ENCODE peak calls at places on chromosomes 4 and X, in six cellular contexts. A, G, L, T, D and B are unnamed samples.

GRCh38 chrX:87900320-87900908 is 382.8 kb downstream of the KLHL4 start:
- DNase-seq in A (no peak), G (no peak), L (peak; percentile 8), T (no peak), D (no peak), B (no peak)

GRCh38 chr4:39319678-39320077 is 46.5 kb downstream of the RFC1 start:
- DNase-seq in A (no peak), G (no peak), L (peak; percentile 53), T (no peak), D (peak; percentile 17), B (no peak)

GRCh38 chr4:23728393-23728792 is 161.5 kb downstream of the PPARGC1A start:
- DNase-seq in A (no peak), G (no peak), L (no peak), T (no peak), D (no peak), B (no peak)

GRCh38 chr4:79632114-79632513 is 224.1 kb upstream of the GK2 start:
- DNase-seq in A (no peak), G (no peak), L (no peak), T (no peak), D (no peak), B (no peak)

GRCh38 chr4:107167051-107167450 is 130.9 kb upstream of the DKK2 start:
- DNase-seq in A (no peak), G (no peak), L (no peak), T (no peak), D (no peak), B (no peak)

GRCh38 chr4:144189121-144189520 is 48.6 kb upstream of the GYPA start:
- DNase-seq in A (no peak), G (no peak), L (no peak), T (no peak), D (no peak), B (no peak)

GRCh38 chr4:633406-633805 is 8.0 kb downstream of the PDE6B start:
- DNase-seq in A (no peak), G (no peak), L (no peak), T (peak; percentile 37), D (no peak), B (no peak)

GRCh38 chr4:184421558-184422155 is 52.7 kb downstream of the IRF2 start:
- DNase-seq in A (no peak), G (no peak), L (no peak), T (no peak), D (no peak), B (no peak)

GRCh38 chr4:84966382-84967291 is at the start of gene WDFY3:
- DNase-seq in A (peak; percentile 84), G (peak; percentile 92), L (peak; percentile 83), T (peak; percentile 93), D (peak; percentile 65), B (peak; percentile 81)

GRCh38 chr4:185730387-185730786 is 81.6 kb downstream of the SORBS2 start:
- DNase-seq in A (no peak), G (no peak), L (peak; percentile 6), T (no peak), D (no peak), B (peak; percentile 45)

GRCh38 chr4:56728512-56728911 is 47.4 kb upstream of the HOPX start:
- DNase-seq in A (peak; percentile 61), G (peak; percentile 71), L (peak; percentile 11), T (peak; percentile 79), D (no peak), B (peak; percentile 20)

GRCh38 chr4:15771419-15772058 is 6.6 kb upstream of the CD38 start:
- DNase-seq in A (no peak), G (no peak), L (no peak), T (no peak), D (no peak), B (no peak)

GRCh38 chr4:139815646-139816601 is 150.3 kb downstream of the MGST2 start:
- DNase-seq in A (peak; percentile 32), G (no peak), L (peak; percentile 4), T (no peak), D (no peak), B (peak; percentile 77)

GRCh38 chr4:105630670-105631655 is 77.5 kb downstream of the INTS12 start:
- DNase-seq in A (no peak), G (no peak), L (no peak), T (no peak), D (no peak), B (no peak)

GRCh38 chr4:120924931-120925330 is 2.4 kb upstream of the PRDM5 start:
- DNase-seq in A (no peak), G (no peak), L (no peak), T (no peak), D (no peak), B (no peak)

GRCh38 chr4:146255874-146256273 is 41.5 kb downstream of the REELD1 start:
- DNase-seq in A (no peak), G (no peak), L (peak; percentile 46), T (no peak), D (no peak), B (no peak)

GRCh38 chrX:48711929-48712505 is 15.5 kb downstream of the SUV39H1 start:
- DNase-seq in A (no peak), G (no peak), L (no peak), T (no peak), D (no peak), B (no peak)

GRCh38 chrX:48713847-48714246 is 17.3 kb downstream of the SUV39H1 start:
- DNase-seq in A (no peak), G (no peak), L (no peak), T (no peak), D (no peak), B (no peak)

GRCh38 chrX:48705876-48706275 is 9.3 kb downstream of the SUV39H1 start:
- DNase-seq in A (no peak), G (no peak), L (no peak), T (no peak), D (no peak), B (no peak)

GRCh38 chrX:48711162-48711928 is 14.8 kb downstream of the SUV39H1 start:
- DNase-seq in A (no peak), G (no peak), L (no peak), T (no peak), D (no peak), B (no peak)

DNA sequence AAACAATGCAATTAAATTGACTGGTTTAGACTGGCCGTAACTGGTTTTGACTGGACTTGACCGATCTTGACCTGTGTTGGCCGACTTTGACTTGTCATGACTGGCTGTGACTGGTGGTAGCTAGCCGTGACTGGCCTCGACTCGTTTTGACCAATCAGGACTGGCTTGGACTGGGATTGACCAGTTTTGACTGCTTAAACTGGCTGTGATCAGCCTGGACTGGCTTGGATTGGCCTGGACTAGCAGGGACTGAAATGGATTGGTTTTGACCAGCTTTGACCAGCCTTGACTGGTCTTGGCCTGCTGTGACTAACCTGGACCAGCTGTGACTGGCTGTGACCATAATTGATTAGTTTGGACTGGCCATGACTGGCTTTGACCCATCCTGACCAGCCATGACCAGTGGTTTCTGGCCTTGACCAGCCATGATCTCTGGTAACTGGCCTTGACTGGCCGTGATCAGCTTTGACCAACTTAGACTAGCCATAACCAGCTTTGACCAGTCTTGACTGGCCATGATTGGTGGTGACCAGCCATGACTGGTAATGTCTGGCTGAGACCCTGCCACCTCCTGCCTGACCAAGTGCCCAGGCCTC is 13.1 kb downstream of the SUV39H1 start:
- DNase-seq in A (no peak), G (no peak), L (no peak), T (no peak), D (no peak), B (no peak)
- H3K9me3 ChIP-seq in A (no peaks in the 10 kb centered on the region), G (no peaks in the 10 kb centered on the region), L (no peaks in the 10 kb centered on the region), T (no peaks in the 10 kb centered on the region), D (no peaks in the 10 kb centered on the region), B (no peaks in the 10 kb centered on the region)

GRCh38 chr4:30586850-30587249 is 133.3 kb upstream of the PCDH7 start:
- DNase-seq in A (no peak), G (peak; percentile 46), L (no peak), T (peak; percentile 37), D (no peak), B (no peak)
- H3K9me3 ChIP-seq in A (no peaks in the 10 kb centered on the region), G (no peaks in the 10 kb centered on the region), L (no peaks in the 10 kb centered on the region), T (no peaks in the 10 kb centered on the region), D (no peaks in the 10 kb centered on the region), B (no peaks in the 10 kb centered on the region)

DNA sequence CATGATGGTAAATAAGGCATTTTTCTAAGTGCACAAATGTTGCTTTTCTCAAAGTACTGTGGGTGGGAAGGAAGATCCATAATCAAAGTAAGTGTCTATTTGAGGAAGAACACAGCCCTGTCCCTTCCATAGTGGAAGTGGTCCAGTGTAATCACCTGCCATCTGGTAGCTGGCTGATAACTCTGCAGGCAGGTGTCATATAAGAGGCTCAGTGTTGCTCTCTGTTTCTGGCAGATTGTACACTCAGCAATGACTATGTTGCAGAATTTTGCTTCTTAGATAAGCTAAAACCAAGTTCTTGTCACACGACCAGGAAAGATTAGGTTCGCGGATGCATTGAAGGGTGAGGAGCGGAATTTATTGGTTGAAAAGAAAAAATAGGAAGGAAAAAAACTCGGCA is 20.9 kb downstream of the SAGE1 start:
- DNase-seq in A (no peak), G (no peak), L (no peak), T (no peak), D (no peak), B (no peak)
- H3K9me3 ChIP-seq in A (no peaks in the 10 kb centered on the region), G (no peaks in the 10 kb centered on the region), L (no peaks in the 10 kb centered on the region), T (no peaks in the 10 kb centered on the region), D (no peaks in the 10 kb centered on the region), B (no peaks in the 10 kb centered on the region)

GRCh38 chr4:18930487-18930886 is 908.9 kb upstream of the LCORL start:
- DNase-seq in A (no peak), G (no peak), L (no peak), T (no peak), D (no peak), B (no peak)
- H3K9me3 ChIP-seq in A (no peaks in the 10 kb centered on the region), G (no peaks in the 10 kb centered on the region), L (no peaks in the 10 kb centered on the region), T (no peaks in the 10 kb centered on the region), D (no peaks in the 10 kb centered on the region), B (no peaks in the 10 kb centered on the region)

DNA sequence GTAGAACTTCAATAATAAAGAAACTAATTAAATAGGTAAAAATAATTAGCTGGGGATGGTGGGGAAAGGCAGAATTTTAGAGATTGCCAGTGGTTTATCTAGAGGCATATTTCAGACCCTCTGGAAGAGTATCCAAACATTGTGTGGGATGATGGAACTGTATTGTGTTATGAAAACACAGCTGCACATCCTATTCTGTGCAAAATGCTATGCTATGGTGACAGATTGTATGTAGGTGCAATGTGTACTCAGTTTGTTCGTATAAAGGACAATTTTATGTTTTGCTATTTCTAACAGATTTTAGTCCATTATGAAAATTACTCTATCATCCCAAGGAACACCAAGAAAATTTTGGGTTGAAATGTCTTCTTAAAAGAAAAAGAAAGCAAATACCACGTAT is 1054.7 kb downstream of the PDHA2 start:
- DNase-seq in A (no peak), G (no peak), L (no peak), T (no peak), D (no peak), B (no peak)
- H3K9me3 ChIP-seq in A (no peaks in the 10 kb centered on the region), G (no peaks in the 10 kb centered on the region), L (no peaks in the 10 kb centered on the region), T (no peaks in the 10 kb centered on the region), D (no peaks in the 10 kb centered on the region), B (no peaks in the 10 kb centered on the region)

GRCh38 chr4:122384245-122384644 is 5.4 kb downstream of the ADAD1 start:
- DNase-seq in A (no peak), G (no peak), L (no peak), T (no peak), D (no peak), B (no peak)
- H3K9me3 ChIP-seq in A (no peaks in the 10 kb centered on the region), G (peaks cover 4% of the 10 kb centered on the region), L (no peaks in the 10 kb centered on the region), T (no peaks in the 10 kb centered on the region), D (peaks cover 10% of the 10 kb centered on the region), B (no peaks in the 10 kb centered on the region)

DNA sequence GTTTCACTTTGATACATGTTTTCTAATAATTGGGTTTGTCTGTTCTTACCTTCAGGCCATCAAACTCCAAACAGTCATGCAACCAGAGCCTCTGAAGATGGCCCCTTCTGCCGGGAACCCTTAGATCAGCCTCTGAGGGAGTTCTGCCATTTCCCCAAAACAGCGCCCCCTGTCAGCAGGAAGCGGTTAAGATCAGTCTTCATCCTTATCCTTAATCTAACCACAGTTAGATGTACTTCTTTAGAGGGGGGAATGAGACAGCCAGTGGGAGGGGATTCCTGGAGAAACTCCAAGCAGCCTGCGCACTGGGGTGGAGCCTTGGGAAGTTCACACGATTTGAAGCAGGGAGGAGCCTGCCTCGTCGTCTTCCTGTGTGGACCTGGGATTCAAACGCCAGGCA is 185.4 kb downstream of the INPP4B start:
- DNase-seq in A (no peak), G (no peak), L (no peak), T (no peak), D (no peak), B (no peak)
- H3K9me3 ChIP-seq in A (peaks cover 7% of the 10 kb centered on the region), G (peaks cover 40% of the 10 kb centered on the region), L (peaks cover 25% of the 10 kb centered on the region), T (peaks cover 6% of the 10 kb centered on the region), D (peaks cover 16% of the 10 kb centered on the region), B (no peaks in the 10 kb centered on the region)